ENCODE peak calls at places on chromosomes 4 and X, in seven cellular contexts. V is SK-N-SH, A is HCT116, L is HepG2, C is GM12878, P is K562, B is H1. R is an unnamed sample.

GRCh38 chr4:39464886-39465501 is 6.1 kb downstream of the LIAS start:
- DNase-seq in C (no peak), V (peak), P (peak), B (no peak), A (peak), L (no peak), R (no peak)

GRCh38 chrX:41677661-41678060 is 11.1 kb upstream of the GPR34 start:
- DNase-seq in V (no peak), L (no peak), A (no peak), P (no peak), C (no peak), B (no peak), R (no peak)

GRCh38 chr4:183492791-183493221 is 12.1 kb upstream of the ING2 start:
- DNase-seq in C (no peak), A (no peak), V (no peak), L (no peak), B (no peak), P (no peak), R (peak)

GRCh38 chrX:108020631-108021030 is 24.2 kb upstream of the VSIG1 start:
- DNase-seq in B (no peak), C (no peak), A (peak), L (no peak), P (peak), V (no peak), R (peak)

GRCh38 chr4:121749225-121749624 is 15.7 kb downstream of the SMIM43 start:
- DNase-seq in P (no peak), B (no peak), A (no peak), C (no peak), L (no peak), V (no peak), R (no peak)

GRCh38 chr4:8940792-8941491 is 69.3 kb upstream of the HMX1 start:
- DNase-seq in C (no peak), B (no peak), L (peak), P (peak), V (no peak), A (no peak), R (peak)

GRCh38 chrX:17703201-17703600 is 34.1 kb upstream of the SCML1 start:
- DNase-seq in A (no peak), V (no peak), C (no peak), P (no peak), L (no peak), B (no peak), R (no peak)

GRCh38 chrX:65926095-65927019 is 113.5 kb downstream of the VSIG4 start:
- DNase-seq in V (no peak), P (peak), L (no peak), B (no peak), A (no peak), C (peak), R (no peak)

GRCh38 chr4:81412941-81413488 is 58.7 kb downstream of the RASGEF1B start:
- DNase-seq in V (no peak), A (no peak), L (no peak), B (no peak), P (no peak), C (no peak), R (no peak)

GRCh38 chrX:153525451-153525850 is 8.0 kb downstream of the ATP2B3 start:
- DNase-seq in P (no peak), B (no peak), V (peak), L (no peak), A (no peak), C (no peak), R (no peak)

GRCh38 chr4:185411833-185412232 is 13.9 kb downstream of the UFSP2 start:
- DNase-seq in L (no peak), C (no peak), A (no peak), B (no peak), P (no peak), V (no peak), R (no peak)

GRCh38 chr4:72631296-72631695 is 62.3 kb upstream of the ADAMTS3 start:
- DNase-seq in L (no peak), B (no peak), V (peak), P (no peak), C (no peak), A (no peak), R (no peak)

GRCh38 chrX:18640686-18641085 is 31.2 kb downstream of the RS1 start:
- DNase-seq in P (no peak), L (no peak), C (no peak), V (no peak), A (no peak), B (peak), R (no peak)

GRCh38 chr4:100742045-100742444 is 224.2 kb upstream of the EMCN start:
- DNase-seq in B (no peak), L (peak), C (no peak), P (no peak), V (peak), A (peak), R (peak)

GRCh38 chr4:55554453-55555030 is 7.8 kb upstream of the CLOCK start:
- DNase-seq in V (peak), C (no peak), P (no peak), B (no peak), L (peak), A (peak), R (peak)

GRCh38 chrX:56986138-56986537 is 9.2 kb downstream of the SPIN3 start:
- DNase-seq in P (no peak), A (no peak), B (no peak), C (no peak), V (no peak), L (no peak), R (no peak)

GRCh38 chrX:68286980-68287379 is 146.3 kb downstream of the OPHN1 start:
- DNase-seq in P (no peak), V (no peak), A (no peak), B (no peak), C (no peak), L (no peak), R (no peak)

GRCh38 chr4:105399535-105400161 is 74.2 kb downstream of the PPA2 start:
- DNase-seq in A (peak), C (no peak), B (no peak), V (no peak), L (no peak), P (no peak), R (no peak)

GRCh38 chr4:89217594-89217993 is 90.0 kb downstream of the GPRIN3 start:
- DNase-seq in V (no peak), C (no peak), B (no peak), A (no peak), P (no peak), L (no peak), R (no peak)

GRCh38 chr4:156476359-156476758 is 495.2 kb downstream of the PDGFC start:
- DNase-seq in C (no peak), B (no peak), L (peak), A (peak), P (no peak), V (peak), R (no peak)

GRCh38 chrX:120727911-120728310 is 98.1 kb upstream of the C1GALT1C1 start:
- DNase-seq in B (no peak), A (no peak), P (no peak), L (no peak), C (no peak), V (no peak), R (no peak)

GRCh38 chrX:86241547-86241946 is 93.3 kb downstream of the DACH2 start:
- DNase-seq in C (no peak), B (no peak), A (no peak), P (no peak), L (no peak), V (no peak), R (no peak)

GRCh38 chr4:37604464-37604863 is 81.7 kb downstream of the RELL1 start:
- DNase-seq in A (peak), C (no peak), P (no peak), V (no peak), L (no peak), B (no peak), R (peak)

GRCh38 chr4:33302298-33302697 is 2582.1 kb downstream of the PCDH7 start:
- DNase-seq in V (no peak), L (no peak), B (no peak), A (no peak), P (no peak), C (no peak), R (no peak)

GRCh38 chr4:182555997-182556418 is 312.8 kb downstream of the TENM3 start:
- DNase-seq in B (no peak), P (no peak), C (no peak), L (no peak), V (no peak), A (no peak), R (peak)

GRCh38 chr4:73883306-73883705 is 14.1 kb downstream of the CXCL1 start:
- DNase-seq in V (no peak), A (no peak), B (no peak), L (no peak), C (no peak), P (no peak), R (no peak)

GRCh38 chr4:38026138-38026740 is 66.0 kb downstream of the PTTG2 start:
- DNase-seq in V (no peak), C (no peak), B (no peak), P (no peak), L (no peak), A (no peak), R (no peak)

GRCh38 chrX:112083624-112084326 is 1.2 kb upstream of the TRPC5 start:
- DNase-seq in P (no peak), A (no peak), B (peak), L (no peak), C (no peak), V (no peak), R (no peak)

DNA sequence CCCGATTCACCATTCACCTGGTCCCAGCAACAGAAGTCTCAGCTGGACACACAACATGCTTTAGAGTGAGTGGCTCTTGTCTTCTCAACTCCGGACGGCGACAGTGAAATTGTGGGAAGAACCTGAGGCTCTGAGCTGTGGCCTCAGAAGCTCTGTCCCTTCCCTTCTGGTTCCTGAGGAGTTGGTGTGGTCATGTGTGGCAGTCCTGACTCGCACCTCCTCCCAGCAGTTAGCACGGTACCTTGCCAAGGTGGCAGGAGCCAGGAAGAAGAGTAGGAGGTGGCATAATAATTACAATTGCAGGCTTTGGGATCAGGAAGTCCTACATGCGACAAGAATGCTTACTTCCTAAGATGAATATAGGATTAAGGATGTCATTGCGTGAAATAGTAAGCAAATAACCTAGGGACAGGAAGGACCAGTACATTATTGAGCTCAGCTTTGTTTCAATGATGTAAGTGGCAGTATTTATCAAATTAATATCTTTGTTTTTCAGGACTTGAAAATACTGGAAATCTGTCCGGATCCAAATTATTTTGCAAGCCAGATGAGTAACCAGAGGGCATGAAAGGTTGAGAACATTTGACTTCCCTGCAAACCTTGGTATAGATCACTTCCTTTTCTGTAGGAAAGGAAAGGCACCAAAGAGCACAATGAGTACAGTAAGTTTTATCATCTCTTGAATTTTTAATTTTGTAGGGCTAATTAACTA is 21.1 kb downstream of the RNF4 start:
- DNase-seq in V (no peak), B (no peak), P (no peak), C (no peak), A (no peak), L (no peak), R (peak)
- TF ChIP-seq JUND in V (no peak), B (no peak), P (no peak), C (no peak), A (no peak), L (no peak), R (no peak)

GRCh38 chrX:109345866-109346265 is 136.0 kb downstream of the GUCY2F start:
- DNase-seq in C (no peak), B (no peak), L (no peak), A (no peak), V (no peak), P (no peak), R (no peak)
- TF ChIP-seq JUND in C (no peak), B (no peak), L (no peak), A (no peak), V (no peak), P (no peak), R (no peak)

DNA sequence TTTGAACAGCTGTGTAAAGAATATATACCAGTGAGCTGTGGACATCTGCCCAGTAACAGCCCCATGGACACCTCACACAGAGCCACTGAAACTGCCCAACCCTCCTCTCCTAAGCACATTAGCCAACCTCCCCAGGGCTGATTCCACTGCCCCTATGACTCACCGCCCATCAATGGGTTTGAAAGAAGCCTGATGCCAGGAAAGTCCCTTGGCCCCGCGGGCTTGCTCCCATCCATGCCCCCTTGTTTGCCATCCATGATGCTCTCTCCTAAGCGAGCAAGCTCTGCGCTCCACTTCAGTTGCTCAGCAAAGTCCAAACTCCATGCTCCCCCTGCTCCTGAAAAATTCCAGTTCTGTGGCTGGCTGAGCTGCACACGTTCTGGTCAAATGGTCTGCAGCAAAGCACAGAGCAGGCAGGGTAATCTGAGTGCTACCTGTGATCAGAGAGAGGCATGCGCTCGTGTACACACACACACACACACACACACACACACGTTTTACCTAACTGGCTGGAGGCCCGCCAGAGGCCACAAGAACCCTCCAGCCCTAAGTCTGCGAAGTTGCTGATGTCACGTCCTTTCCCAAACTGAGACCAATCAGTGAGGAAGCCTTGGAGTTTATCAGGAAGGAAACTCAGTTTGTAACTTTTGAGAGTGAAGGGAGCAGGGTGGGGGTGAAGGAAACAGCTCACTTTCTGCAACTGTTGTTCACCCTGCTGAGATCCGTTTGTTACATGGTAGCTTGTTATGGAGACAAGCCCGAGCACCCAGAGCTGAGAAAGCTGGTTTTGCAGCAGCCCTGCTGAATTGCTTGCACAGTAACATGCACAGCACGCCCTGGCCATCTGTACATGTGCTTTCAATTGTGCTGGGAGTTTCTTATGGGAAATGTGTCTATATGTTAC is at the start of gene ASB9:
- DNase-seq in V (peak), C (no peak), P (no peak), A (peak), L (peak), B (peak), R (no peak)
- TF ChIP-seq JUND in V (peak), C (no peak), P (no peak), A (peak), L (no peak), B (no peak), R (no peak)

GRCh38 chr4:138751290-138751689 is 264.3 kb upstream of the NOCT start:
- DNase-seq in C (no peak), P (no peak), V (no peak), L (no peak), A (no peak), B (no peak), R (no peak)

GRCh38 chr4:138749303-138749702 is 266.3 kb upstream of the NOCT start:
- DNase-seq in B (no peak), A (no peak), C (no peak), V (no peak), P (no peak), L (no peak), R (no peak)
- TF ChIP-seq JUND in B (no peak), A (no peak), C (no peak), V (no peak), P (no peak), L (no peak), R (no peak)